ENCODE peak calls at places on chromosome 21, in nine cellular contexts. K is small intestine; F is substantia nigra; G is testis; Z is fibroblast of lung; I is right atrium auricular region; U is CD8-positive, alpha-beta T cell; X is GM23338; S is MM.1S. J is an unnamed sample.

GRCh38 chr21:35026617-35027557 is 22.2 kb downstream of the RUNX1 start:
- DNase-seq in S (peak), U (peak), G (peak), I (peak), X (peak), Z (peak), K (peak), F (peak), J (peak)

GRCh38 chr21:16169102-16169511 is 439.3 kb downstream of the USP25 start:
- DNase-seq in X (no peak), K (no peak), U (no peak), F (no peak), I (no peak), S (no peak), Z (peak), G (no peak), J (no peak)

GRCh38 chr21:31713973-31714740 is 17.8 kb downstream of the SCAF4 start:
- DNase-seq in Z (peak), U (no peak), X (no peak), I (no peak), K (no peak), S (no peak), F (no peak), G (no peak), J (no peak)

GRCh38 chr21:26845066-26845749 is at the start of gene ADAMTS1:
- DNase-seq in U (no peak), S (peak), Z (peak), G (peak), F (peak), X (peak), I (peak), K (no peak), J (peak)

GRCh38 chr21:35737899-35738341 is 322.4 kb downstream of the SETD4 start:
- DNase-seq in G (peak), U (no peak), S (no peak), F (peak), X (no peak), I (peak), K (no peak), Z (peak), J (no peak)

GRCh38 chr21:37530901-37531351 is 164.4 kb downstream of the DYRK1A start:
- DNase-seq in S (no peak), F (no peak), X (no peak), G (no peak), U (no peak), Z (no peak), I (no peak), K (no peak), J (no peak)

GRCh38 chr21:35201799-35202198 is 152.7 kb upstream of the RUNX1 start:
- DNase-seq in Z (no peak), S (no peak), K (no peak), G (no peak), I (no peak), X (no peak), F (no peak), U (no peak), J (no peak)

GRCh38 chr21:37006521-37007291 is at the start of gene RIPPLY3:
- DNase-seq in S (no peak), I (no peak), G (no peak), X (peak), Z (peak), K (no peak), U (no peak), F (no peak), J (no peak)

GRCh38 chr21:37341254-37341960 is 25.2 kb upstream of the DYRK1A start:
- DNase-seq in F (no peak), U (no peak), Z (peak), K (no peak), G (no peak), S (no peak), X (no peak), I (no peak), J (no peak)

GRCh38 chr21:26553921-26554320 is 19.2 kb downstream of the CYYR1 start:
- DNase-seq in G (no peak), U (no peak), F (no peak), K (no peak), S (no peak), X (no peak), Z (no peak), I (no peak), J (no peak)

GRCh38 chr21:16377120-16377658 is 647.4 kb downstream of the USP25 start:
- DNase-seq in F (no peak), I (no peak), K (no peak), Z (peak), G (no peak), S (no peak), U (no peak), X (no peak), J (no peak)

GRCh38 chr21:28230559-28230958 is 762.1 kb downstream of the LTN1 start:
- DNase-seq in G (no peak), I (no peak), U (no peak), S (no peak), X (no peak), Z (no peak), K (no peak), F (no peak), J (no peak)

GRCh38 chr21:26027696-26028095 is 142.9 kb downstream of the APP start:
- DNase-seq in F (no peak), U (no peak), X (no peak), G (no peak), Z (peak), K (no peak), S (no peak), I (no peak), J (no peak)

GRCh38 chr21:36322083-36322424 is 2.1 kb downstream of the MORC3 start:
- DNase-seq in Z (no peak), K (no peak), S (no peak), X (no peak), F (no peak), I (no peak), G (no peak), U (no peak), J (no peak)

GRCh38 chr21:37065561-37066177 is 7.2 kb downstream of the PIGP start:
- DNase-seq in F (no peak), I (no peak), Z (no peak), K (no peak), G (no peak), X (no peak), U (no peak), S (no peak), J (no peak)

GRCh38 chr21:25573409-25574206 is 33.7 kb downstream of the MRPL39 start:
- DNase-seq in U (peak), K (peak), X (no peak), S (peak), G (no peak), F (no peak), I (no peak), Z (peak), J (no peak)

GRCh38 chr21:16419188-16419874 is 689.5 kb downstream of the USP25 start:
- DNase-seq in K (peak), X (peak), F (peak), U (no peak), G (peak), S (no peak), I (peak), Z (peak), J (peak)

GRCh38 chr21:42537106-42537742 is 23.6 kb downstream of the SLC37A1 start:
- DNase-seq in F (no peak), S (peak), G (no peak), K (peak), X (no peak), I (no peak), Z (no peak), U (no peak), J (no peak)

GRCh38 chr21:42536601-42537000 is 22.9 kb downstream of the SLC37A1 start:
- DNase-seq in Z (no peak), U (no peak), I (no peak), X (no peak), K (no peak), F (no peak), S (no peak), G (no peak), J (no peak)

GRCh38 chr21:42534361-42534900 is 20.8 kb downstream of the SLC37A1 start:
- DNase-seq in X (no peak), K (peak), U (no peak), I (no peak), Z (no peak), S (no peak), G (no peak), F (peak), J (peak)

GRCh38 chr21:42534901-42535378 is 21.3 kb downstream of the SLC37A1 start:
- DNase-seq in K (peak), I (no peak), S (no peak), X (no peak), U (no peak), F (no peak), Z (no peak), G (no peak), J (peak)

GRCh38 chr21:42535602-42536171 is 22.0 kb downstream of the SLC37A1 start:
- DNase-seq in U (no peak), X (no peak), K (peak), I (no peak), G (no peak), F (no peak), S (no peak), Z (no peak), J (peak)
- H3K27ac ChIP-seq in U (no peak), X (no peak), K (peak), I (no peak), G (no peak), F (no peak), S (no peak), Z (no peak), J (peak)

GRCh38 chr21:44261191-44261631 is 486 bp downstream of the DNMT3L start:
- DNase-seq in U (no peak), X (no peak), S (no peak), G (no peak), I (no peak), K (no peak), Z (no peak), F (no peak), J (no peak)
- H3K27ac ChIP-seq in U (no peak), X (no peak), S (no peak), G (no peak), I (no peak), K (no peak), Z (no peak), F (no peak), J (no peak)

DNA sequence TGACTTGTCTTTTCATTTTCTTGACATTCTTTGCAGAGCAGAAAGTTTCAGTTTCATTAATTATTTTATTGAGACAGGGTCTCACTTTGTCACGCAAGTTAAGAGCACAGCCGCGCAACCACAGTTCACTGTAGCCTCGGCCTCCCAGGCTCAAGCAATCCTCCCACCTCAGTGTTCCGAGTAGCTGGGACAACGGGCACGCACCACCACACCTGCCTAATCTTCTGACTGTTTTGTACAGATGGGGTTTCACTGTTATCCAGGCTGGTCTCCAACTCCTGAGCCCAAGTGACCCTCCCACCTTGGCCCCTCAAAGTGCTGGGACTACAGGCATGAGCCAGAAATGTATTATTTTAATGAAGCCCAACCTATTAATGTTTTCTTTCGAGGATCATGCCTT is 3.0 kb upstream of the SPATC1L start:
- DNase-seq in S (no peak), I (peak), Z (no peak), K (no peak), X (no peak), F (no peak), U (no peak), G (no peak), J (no peak)
- H3K27ac ChIP-seq in S (no peak), I (peak), Z (no peak), K (no peak), X (no peak), F (peak), U (no peak), G (peak), J (no peak)

GRCh38 chr21:41819236-41819855 is 52.5 kb upstream of the RIPK4 start:
- DNase-seq in U (no peak), S (no peak), I (no peak), K (no peak), F (no peak), X (no peak), G (no peak), Z (no peak), J (no peak)

GRCh38 chr21:41816583-41817165 is 49.8 kb upstream of the RIPK4 start:
- DNase-seq in Z (peak), F (peak), S (peak), K (peak), X (peak), G (peak), U (peak), I (peak), J (peak)

GRCh38 chr21:41819856-41820281 is 53.0 kb upstream of the RIPK4 start:
- DNase-seq in X (no peak), I (no peak), F (no peak), K (no peak), S (no peak), U (no peak), G (no peak), Z (no peak), J (no peak)

GRCh38 chr21:41817228-41817627 is 50.4 kb upstream of the RIPK4 start:
- DNase-seq in F (no peak), G (peak), Z (peak), K (peak), U (peak), X (peak), S (peak), I (no peak), J (peak)

GRCh38 chr21:41817877-41818855 is 51.3 kb upstream of the RIPK4 start:
- DNase-seq in F (no peak), Z (no peak), G (no peak), I (no peak), U (no peak), X (no peak), S (no peak), K (no peak), J (no peak)
- H3K27ac ChIP-seq in F (no peak), Z (no peak), G (no peak), I (no peak), U (no peak), X (no peak), S (no peak), K (no peak), J (no peak)

GRCh38 chr21:45982758-45983731 is 1.5 kb downstream of the COL6A1 start:
- DNase-seq in K (no peak), F (no peak), X (no peak), I (no peak), S (no peak), U (no peak), G (no peak), Z (no peak), J (peak)

GRCh38 chr21:45981154-45981606 is 390 bp upstream of the COL6A1 start:
- DNase-seq in Z (peak), S (peak), G (peak), F (peak), U (peak), X (peak), I (peak), K (peak), J (peak)

GRCh38 chr21:45981641-45982255 is at the start of gene COL6A1:
- DNase-seq in U (no peak), X (peak), F (no peak), K (no peak), S (no peak), Z (peak), G (peak), I (no peak), J (peak)

GRCh38 chr21:45980697-45981096 is 873 bp upstream of the COL6A1 start:
- DNase-seq in G (no peak), U (no peak), X (no peak), Z (no peak), K (no peak), S (no peak), I (no peak), F (no peak), J (no peak)

DNA sequence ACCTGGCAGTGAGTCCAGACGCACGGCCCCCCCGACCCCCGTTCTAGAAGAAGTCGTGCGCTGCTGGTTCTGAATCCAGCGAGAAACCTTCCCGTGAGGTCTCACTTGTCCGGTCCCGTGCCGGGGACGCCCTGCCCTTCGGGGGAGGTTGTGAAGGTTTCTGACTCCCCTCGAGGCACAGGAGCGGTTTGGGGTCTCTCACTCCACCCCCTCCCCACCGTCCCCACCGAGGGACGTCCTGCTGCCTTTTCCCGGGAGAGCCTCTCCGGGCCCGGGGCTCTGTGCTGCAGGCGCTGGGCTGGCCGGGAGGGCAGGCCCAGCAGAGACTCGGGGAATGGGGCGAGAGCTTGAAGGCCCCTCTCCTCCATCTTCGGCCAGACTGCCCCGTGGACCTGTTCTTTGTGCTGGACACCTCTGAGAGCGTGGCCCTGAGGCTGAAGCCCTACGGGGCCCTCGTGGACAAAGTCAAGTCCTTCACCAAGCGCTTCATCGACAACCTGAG is 737 bp downstream of the COL6A1 start:
- DNase-seq in X (no peak), G (no peak), S (no peak), F (no peak), Z (no peak), U (no peak), I (no peak), K (no peak), J (peak)
- H3K27ac ChIP-seq in X (no peak), G (peak), S (no peak), F (no peak), Z (peak), U (no peak), I (peak), K (peak), J (peak)

GRCh38 chr21:33299181-33299752 is 25.5 kb upstream of the IFNAR1 start:
- DNase-seq in G (no peak), Z (no peak), K (peak), U (peak), F (no peak), S (peak), I (no peak), X (peak), J (peak)
- H3K27ac ChIP-seq in G (no peak), Z (no peak), K (peak), U (peak), F (no peak), S (peak), I (peak), X (no peak), J (peak)

GRCh38 chr21:38804030-38804616 is 1.6 kb upstream of the ETS2 start:
- DNase-seq in U (no peak), Z (peak), G (no peak), F (no peak), I (no peak), K (no peak), S (no peak), X (no peak), J (no peak)
- H3K27ac ChIP-seq in U (no peak), Z (no peak), G (no peak), F (no peak), I (no peak), K (peak), S (no peak), X (no peak), J (peak)

DNA sequence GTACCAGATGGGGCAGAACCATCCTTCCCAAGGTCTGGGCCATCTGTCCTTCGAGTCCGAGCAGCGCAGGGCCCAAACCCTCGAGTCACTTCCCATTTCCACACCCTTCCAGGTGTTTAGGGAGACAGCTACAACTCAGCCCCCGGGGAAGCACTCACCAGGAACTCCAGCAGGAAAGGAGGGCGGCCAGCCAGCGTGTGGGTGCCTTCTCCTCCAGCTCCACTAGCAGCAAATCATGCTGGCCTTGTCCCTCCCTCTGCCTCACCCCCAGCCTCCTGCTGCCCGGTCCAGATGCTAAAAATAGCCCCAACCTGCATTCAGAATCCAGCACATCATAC is 56.1 kb downstream of the RIPK4 start:
- DNase-seq in U (no peak), K (no peak), Z (no peak), I (no peak), G (no peak), F (no peak), X (no peak), S (no peak), J (no peak)
- H3K27ac ChIP-seq in U (no peak), K (peak), Z (no peak), I (no peak), G (no peak), F (no peak), X (no peak), S (no peak), J (peak)

J was measured in transverse colon.